ENCODE peak calls at places on chromosomes 11 and 22, in four cellular contexts. Q is choroid plexus epithelial cell, A is HCT116, V is WERI-Rb-1. H is an unnamed sample.

GRCh38 chr22:40512426-40513136 is 123.9 kb downstream of the MRTFA start:
- DNase-seq in Q (peak), V (no peak), A (no peak), H (peak)

GRCh38 chr22:19786264-19786585 is 25.6 kb downstream of the TBX1 start:
- DNase-seq in V (no peak), A (no peak), Q (no peak), H (no peak)

GRCh38 chr11:95092549-95093324 is 3.1 kb downstream of the ENDOD1 start:
- DNase-seq in A (no peak), V (no peak), Q (peak), H (no peak)

GRCh38 chr11:30815619-30816018 is 229.5 kb upstream of the MPPED2 start:
- DNase-seq in Q (no peak), A (no peak), V (no peak), H (no peak)

GRCh38 chr11:83140691-83141455 is 16.1 kb upstream of the PCF11 start:
- DNase-seq in V (no peak), Q (no peak), A (no peak), H (no peak)

GRCh38 chr11:11731311-11732083 is 109.7 kb upstream of the GALNT18 start:
- DNase-seq in A (peak), Q (peak), V (no peak), H (no peak)

GRCh38 chr22:36356708-36357694 is 30.8 kb downstream of the MYH9 start:
- DNase-seq in Q (peak), V (no peak), A (no peak), H (no peak)

GRCh38 chr11:84106560-84106959 is 820.4 kb upstream of the CCDC90B start:
- DNase-seq in Q (no peak), A (no peak), V (no peak), H (no peak)

GRCh38 chr22:50016988-50017700 is 4.6 kb upstream of the IL17REL start:
- DNase-seq in A (no peak), Q (no peak), V (peak), H (no peak)

GRCh38 chr11:44876923-44877322 is 73.8 kb downstream of the TP53I11 start:
- DNase-seq in V (no peak), A (no peak), Q (no peak), H (no peak)

GRCh38 chr11:117180020-117180419 is 1.5 kb downstream of the SIDT2 start:
- DNase-seq in A (no peak), V (no peak), Q (peak), H (no peak)

GRCh38 chr11:120625565-120625964 is 114.0 kb downstream of the GRIK4 start:
- DNase-seq in Q (no peak), A (no peak), V (peak), H (no peak)

GRCh38 chr11:43504316-43504950 is 145.7 kb downstream of the TTC17 start:
- DNase-seq in A (peak), V (peak), Q (peak), H (no peak)

GRCh38 chr11:63673579-63673978 is 2.4 kb upstream of the ATL3 start:
- DNase-seq in A (no peak), V (no peak), Q (no peak), H (no peak)

GRCh38 chr11:44537679-44538078 is 27.8 kb upstream of the CD82 start:
- DNase-seq in V (no peak), A (no peak), Q (no peak), H (no peak)

GRCh38 chr11:123546515-123546914 is 107.9 kb downstream of the SCN3B start:
- DNase-seq in Q (no peak), A (no peak), V (no peak), H (no peak)

GRCh38 chr22:37898441-37899181 is 7.5 kb upstream of the MICALL1 start:
- DNase-seq in V (no peak), Q (no peak), A (no peak), H (peak)

GRCh38 chr11:28463826-28464225 is 355.6 kb downstream of the METTL15 start:
- DNase-seq in V (no peak), A (no peak), Q (peak), H (no peak)

GRCh38 chr11:22234743-22235142 is 41.9 kb downstream of the ANO5 start:
- DNase-seq in V (no peak), Q (no peak), A (no peak), H (no peak)

GRCh38 chr11:66845143-66845875 is 2.1 kb downstream of the RCE1 start:
- DNase-seq in A (no peak), V (no peak), Q (peak), H (no peak)

GRCh38 chr11:26319906-26320305 is 12.0 kb upstream of the ANO3 start:
- DNase-seq in A (no peak), Q (peak), V (no peak), H (no peak)

GRCh38 chr22:37659897-37660708 is 1.6 kb downstream of the PDXP start:
- DNase-seq in A (no peak), Q (no peak), V (no peak), H (no peak)

GRCh38 chr11:115503083-115503885 is 931 bp downstream of the CADM1 start:
- DNase-seq in V (peak), Q (peak), A (no peak), H (peak)

GRCh38 chr22:28053871-28054621 is 135.0 kb upstream of the PITPNB start:
- DNase-seq in V (no peak), A (no peak), Q (peak), H (no peak)

GRCh38 chr11:134312807-134313206 is 19.0 kb upstream of the GLB1L2 start:
- DNase-seq in Q (no peak), A (no peak), V (no peak), H (no peak)

GRCh38 chr22:37127350-37127878 is 17.9 kb upstream of the TMPRSS6 start:
- DNase-seq in V (no peak), Q (no peak), A (no peak), H (no peak)

GRCh38 chr11:122486793-122487495 is 168.6 kb upstream of the UBASH3B start:
- DNase-seq in V (no peak), Q (no peak), A (peak), H (no peak)

GRCh38 chr11:128294685-128295079 is 292.7 kb downstream of the ETS1 start:
- DNase-seq in Q (peak), V (no peak), A (no peak), H (no peak)

GRCh38 chr22:49026476-49027121 is 801.1 kb downstream of the BRD1 start:
- DNase-seq in A (no peak), V (peak), Q (no peak), H (no peak)

GRCh38 chr22:47802446-47802845 is 1040.0 kb downstream of the TBC1D22A start:
- DNase-seq in Q (no peak), V (no peak), A (no peak), H (peak)

GRCh38 chr11:2166091-2166851 is 5.3 kb upstream of the INS start:
- DNase-seq in Q (peak), A (no peak), V (no peak), H (no peak)

GRCh38 chr22:39389420-39389819 is 10.2 kb upstream of the TAB1 start:
- DNase-seq in A (no peak), Q (no peak), V (no peak), H (no peak)

GRCh38 chr11:117905524-117905923 is 23.7 kb downstream of the TMPRSS13 start:
- DNase-seq in Q (no peak), V (no peak), A (no peak), H (no peak)

GRCh38 chr22:19962909-19963806 is 21.5 kb upstream of the TXNRD2 start:
- DNase-seq in A (peak), Q (no peak), V (no peak), H (peak)

GRCh38 chr11:48154162-48154561 is 62.4 kb upstream of the OR4B1 start:
- DNase-seq in V (no peak), A (no peak), Q (peak), H (no peak)

GRCh38 chr11:111977141-111978027 is 40.2 kb downstream of the DIXDC1 start:
- DNase-seq in V (no peak), A (no peak), Q (peak), H (peak)

DNA sequence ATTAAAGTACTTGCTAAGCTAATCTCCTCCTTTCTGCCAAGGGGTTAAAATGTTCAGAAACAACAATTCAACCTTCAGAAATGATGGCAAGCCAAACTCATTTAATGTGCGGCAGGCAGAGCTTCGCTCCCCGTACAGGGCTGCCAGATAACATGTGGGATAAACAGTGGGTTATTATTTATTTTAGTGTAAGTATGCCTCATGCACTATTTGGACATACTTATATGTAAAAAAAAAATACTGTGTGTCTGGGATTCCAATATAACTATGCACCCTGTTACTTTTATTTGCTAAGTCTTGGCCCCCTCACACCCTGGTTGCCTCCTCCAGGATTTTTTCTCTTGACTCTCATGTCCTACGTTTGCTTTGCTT is 86.4 kb upstream of the SHANK2 start:
- DNase-seq in Q (no peak), V (no peak), A (no peak), H (no peak)
- H3K4me3 ChIP-seq in Q (no peak), V (no peak), A (no peak), H (no peak)

DNA sequence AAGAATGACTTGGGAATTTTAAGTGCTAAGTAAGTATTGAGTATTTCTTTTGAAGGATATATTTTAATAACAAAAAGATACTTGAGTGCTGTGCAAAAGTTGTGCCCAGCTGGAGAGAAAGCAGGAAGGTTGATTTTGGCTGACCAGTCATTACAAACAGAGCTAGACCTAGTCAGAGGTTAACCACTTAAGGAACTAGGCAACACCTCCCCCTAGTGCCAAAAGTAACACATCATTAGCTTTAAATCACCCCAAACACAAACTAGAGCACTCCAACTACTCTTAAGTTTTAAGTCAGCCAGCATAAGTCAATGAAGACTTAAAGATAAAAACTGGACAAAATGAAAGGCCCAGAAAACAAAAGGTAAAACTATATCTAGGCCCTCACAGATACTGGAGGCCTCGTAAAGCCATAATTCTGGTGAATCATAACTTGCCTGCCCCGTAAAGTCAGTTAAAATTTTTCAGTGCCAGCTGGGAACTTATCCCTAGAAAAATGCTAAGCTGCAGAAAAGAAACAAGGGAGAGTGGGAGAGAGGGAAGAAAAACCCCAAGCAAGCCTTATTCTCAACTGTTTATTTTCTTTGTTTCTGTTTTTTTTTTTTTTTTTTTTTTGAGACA is 4.6 kb downstream of the TMEM9B start:
- DNase-seq in A (peak), V (peak), Q (peak), H (no peak)
- H3K4me3 ChIP-seq in A (no peak), V (no peak), Q (no peak), H (no peak)

GRCh38 chr22:46446799-46447198 is 90.6 kb downstream of the CELSR1 start:
- DNase-seq in Q (peak), A (no peak), V (peak), H (no peak)

GRCh38 chr22:46445771-46446485 is 91.5 kb downstream of the CELSR1 start:
- DNase-seq in A (no peak), Q (no peak), V (no peak), H (no peak)

GRCh38 chr22:46444390-46444854 is 93.0 kb downstream of the CELSR1 start:
- DNase-seq in Q (no peak), V (peak), A (no peak), H (no peak)

GRCh38 chr22:46442217-46442853 is 95.1 kb downstream of the CELSR1 start:
- DNase-seq in Q (no peak), A (no peak), V (no peak), H (no peak)

GRCh38 chr22:46443850-46444389 is 93.5 kb downstream of the CELSR1 start:
- DNase-seq in V (no peak), Q (no peak), A (no peak), H (no peak)
- H3K4me3 ChIP-seq in V (no peak), Q (no peak), A (no peak), H (no peak)

DNA sequence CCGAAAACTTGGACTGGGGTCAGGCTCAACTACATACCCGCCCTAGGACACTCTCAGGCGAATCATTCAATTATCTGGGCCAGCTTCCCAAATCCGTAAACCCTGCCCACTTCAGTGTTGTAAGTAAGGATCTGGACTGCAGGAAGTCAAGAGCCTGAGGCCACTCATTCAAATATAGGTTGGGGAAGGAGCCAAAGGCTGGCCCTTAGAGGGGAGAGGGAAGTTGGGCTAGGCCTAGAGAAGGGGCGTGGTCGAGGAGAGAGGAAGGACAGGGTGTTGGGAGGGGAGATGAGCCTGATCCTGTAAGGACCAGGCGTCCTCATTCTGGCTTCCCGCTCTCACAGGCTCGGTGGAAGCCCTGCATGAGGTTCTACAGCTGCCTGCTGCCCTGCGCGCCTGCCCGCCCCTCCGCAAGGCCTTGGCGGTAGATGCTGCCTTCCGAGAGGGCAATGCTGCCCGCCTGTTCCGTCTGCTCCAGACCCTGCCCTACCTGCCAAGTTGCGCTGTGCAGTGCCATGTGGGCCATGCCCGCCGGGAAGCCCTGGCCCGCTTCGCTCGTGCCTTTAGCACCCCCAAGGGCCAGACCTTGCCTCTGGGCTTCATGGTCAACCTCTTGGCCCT is 3.0 kb downstream of the SAC3D1 start:
- DNase-seq in V (no peak), Q (no peak), A (no peak), H (no peak)
- H3K4me3 ChIP-seq in V (no peak), Q (no peak), A (no peak), H (no peak)

GRCh38 chr11:93654266-93654665 is 7.2 kb upstream of the CEP295 start:
- DNase-seq in V (no peak), A (no peak), Q (no peak), H (no peak)
- H3K4me3 ChIP-seq in V (no peak), A (no peak), Q (no peak), H (no peak)